ENCODE peak calls at places on chromosomes 13 and 19, in six cellular contexts. I is cardiac muscle cell; Z is right lobe of liver; K is gastrocnemius medialis; B is naive thymus-derived CD4-positive, alpha-beta T cell; P is lower lobe of right lung. R is an unnamed sample. For H3K4me1 and H3K27me3, the result is how much of the 10 kb centered on the place peaks cover.

GRCh38 chr13:51999525-51999924 is 11.7 kb downstream of the ATP7B start:
- DNase-seq in B (no peak), K (peak), I (no peak), Z (peak), P (peak), R (peak)

GRCh38 chr13:100533588-100534041 is 55.0 kb downstream of the GGACT start:
- DNase-seq in P (peak), I (no peak), K (no peak), B (no peak), Z (peak), R (no peak)

GRCh38 chr19:2280633-2281264 is 1.2 kb downstream of the PEAK3 start:
- DNase-seq in I (no peak), K (no peak), Z (no peak), B (no peak), P (no peak), R (no peak)

GRCh38 chr19:33580645-33581037 is 41.1 kb upstream of the CHST8 start:
- DNase-seq in P (no peak), I (no peak), Z (no peak), K (no peak), B (no peak), R (no peak)

GRCh38 chr13:77521595-77522367 is 13.7 kb upstream of the SCEL start:
- DNase-seq in K (no peak), Z (no peak), P (peak), B (no peak), I (no peak), R (no peak)

GRCh38 chr19:35528218-35529038 is at the start of gene SBSN:
- DNase-seq in K (no peak), P (no peak), I (no peak), B (no peak), Z (no peak), R (no peak)

GRCh38 chr13:39835253-39835652 is 179.8 kb downstream of the COG6 start:
- DNase-seq in Z (no peak), I (no peak), P (no peak), B (no peak), K (no peak), R (no peak)

GRCh38 chr13:103349664-103350063 is 283.4 kb upstream of the SLC10A2 start:
- DNase-seq in I (peak), P (no peak), K (no peak), B (no peak), Z (no peak), R (no peak)

GRCh38 chr19:2474232-2475017 is 1.5 kb upstream of the GADD45B start:
- DNase-seq in I (peak), P (peak), B (peak), Z (peak), K (peak), R (peak)

GRCh38 chr19:4256563-4256962 is 9.7 kb downstream of the YJU2 start:
- DNase-seq in Z (no peak), K (no peak), P (no peak), B (no peak), I (no peak), R (no peak)

GRCh38 chr13:71867101-71867814 is at the start of gene DACH1:
- DNase-seq in I (peak), P (peak), B (peak), K (no peak), Z (peak), R (peak)

GRCh38 chr13:53112522-53112921 is 83.9 kb downstream of the OLFM4 start:
- DNase-seq in B (no peak), K (no peak), I (peak), P (no peak), Z (no peak), R (no peak)

GRCh38 chr19:4310247-4311121 is 6.1 kb downstream of the FSD1 start:
- DNase-seq in Z (no peak), I (no peak), K (no peak), P (no peak), B (no peak), R (no peak)

GRCh38 chr13:109840201-109840892 is 54.0 kb upstream of the IRS2 start:
- DNase-seq in Z (no peak), I (no peak), P (no peak), K (no peak), B (no peak), R (no peak)

GRCh38 chr19:35557539-35558399 is 5.7 kb downstream of the ATP4A start:
- DNase-seq in B (peak), Z (no peak), P (peak), I (peak), K (no peak), R (peak)

GRCh38 chr19:30667746-30668145 is 295.6 kb downstream of the ZNF536 start:
- DNase-seq in I (no peak), K (no peak), B (no peak), P (no peak), Z (no peak), R (no peak)

GRCh38 chr13:102678339-102679122 is 16.3 kb downstream of the METTL21C start:
- DNase-seq in P (no peak), I (no peak), B (no peak), K (no peak), Z (no peak), R (no peak)

GRCh38 chr13:102318233-102318632 is 83.6 kb downstream of the FGF14 start:
- DNase-seq in K (no peak), P (no peak), B (no peak), Z (no peak), I (no peak), R (no peak)

GRCh38 chr13:67299731-67300130 is 69.6 kb upstream of the PCDH9 start:
- DNase-seq in P (no peak), B (no peak), Z (no peak), K (no peak), I (no peak), R (no peak)

GRCh38 chr13:34793301-34793700 is 148.8 kb upstream of the NBEA start:
- DNase-seq in P (no peak), B (no peak), Z (no peak), I (no peak), K (no peak), R (no peak)

GRCh38 chr19:12597594-12597993 is 13.0 kb downstream of the ZNF490 start:
- DNase-seq in I (no peak), B (no peak), K (no peak), Z (peak), P (no peak), R (no peak)

GRCh38 chr19:12596485-12596884 is 14.1 kb downstream of the ZNF490 start:
- DNase-seq in Z (peak), K (no peak), P (no peak), B (no peak), I (no peak), R (no peak)

GRCh38 chr19:12596927-12597548 is 13.6 kb downstream of the ZNF490 start:
- DNase-seq in I (no peak), P (peak), K (no peak), Z (peak), B (no peak), R (no peak)
- H3K4me1 ChIP-seq in I (under half), P (under half), K (under half), Z (under half), B (under half), R (under half)

DNA sequence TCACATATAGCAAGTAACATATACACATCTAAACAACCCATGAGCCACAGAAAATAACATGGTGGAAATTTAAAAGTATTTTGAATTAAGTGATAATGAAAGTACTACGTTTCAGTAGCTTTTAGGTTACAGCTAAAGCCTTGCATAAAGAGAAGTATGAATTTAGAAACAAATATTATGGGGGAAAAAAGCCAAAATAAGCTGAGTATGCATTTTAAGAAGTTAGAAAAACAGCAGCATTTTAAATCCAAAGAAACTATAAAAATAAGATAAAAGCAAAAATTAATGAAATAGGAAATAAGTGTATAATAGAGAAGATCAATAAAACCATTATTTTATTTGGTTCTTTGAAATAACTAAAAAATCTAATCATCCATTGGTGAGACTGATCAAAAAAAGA is 89.8 kb upstream of the ARHGEF7 start:
- DNase-seq in Z (no peak), K (no peak), P (no peak), B (no peak), I (no peak), R (no peak)
- H3K27ac ChIP-seq in Z (no peak), K (no peak), P (no peak), B (no peak), I (no peak), R (no peak)

GRCh38 chr19:55171440-55171839 is 5.0 kb upstream of the DNAAF3 start:
- DNase-seq in P (no peak), I (no peak), K (no peak), B (no peak), Z (no peak), R (no peak)

GRCh38 chr19:55173717-55174409 is 6.2 kb downstream of the SYT5 start:
- DNase-seq in P (no peak), B (peak), I (peak), Z (peak), K (no peak), R (no peak)

GRCh38 chr19:55173186-55173716 is 6.8 kb upstream of the DNAAF3 start:
- DNase-seq in K (no peak), P (no peak), B (no peak), Z (no peak), I (no peak), R (no peak)

GRCh38 chr19:55174425-55175116 is 5.5 kb downstream of the SYT5 start:
- DNase-seq in P (no peak), Z (no peak), K (no peak), I (no peak), B (no peak), R (no peak)

GRCh38 chr19:55172741-55173140 is 6.3 kb upstream of the DNAAF3 start:
- DNase-seq in P (no peak), B (no peak), K (no peak), Z (no peak), I (no peak), R (no peak)
- H3K27me3 ChIP-seq in P (half or more), B (under half), K (half or more), Z (under half), I (half or more), R (under half)

DNA sequence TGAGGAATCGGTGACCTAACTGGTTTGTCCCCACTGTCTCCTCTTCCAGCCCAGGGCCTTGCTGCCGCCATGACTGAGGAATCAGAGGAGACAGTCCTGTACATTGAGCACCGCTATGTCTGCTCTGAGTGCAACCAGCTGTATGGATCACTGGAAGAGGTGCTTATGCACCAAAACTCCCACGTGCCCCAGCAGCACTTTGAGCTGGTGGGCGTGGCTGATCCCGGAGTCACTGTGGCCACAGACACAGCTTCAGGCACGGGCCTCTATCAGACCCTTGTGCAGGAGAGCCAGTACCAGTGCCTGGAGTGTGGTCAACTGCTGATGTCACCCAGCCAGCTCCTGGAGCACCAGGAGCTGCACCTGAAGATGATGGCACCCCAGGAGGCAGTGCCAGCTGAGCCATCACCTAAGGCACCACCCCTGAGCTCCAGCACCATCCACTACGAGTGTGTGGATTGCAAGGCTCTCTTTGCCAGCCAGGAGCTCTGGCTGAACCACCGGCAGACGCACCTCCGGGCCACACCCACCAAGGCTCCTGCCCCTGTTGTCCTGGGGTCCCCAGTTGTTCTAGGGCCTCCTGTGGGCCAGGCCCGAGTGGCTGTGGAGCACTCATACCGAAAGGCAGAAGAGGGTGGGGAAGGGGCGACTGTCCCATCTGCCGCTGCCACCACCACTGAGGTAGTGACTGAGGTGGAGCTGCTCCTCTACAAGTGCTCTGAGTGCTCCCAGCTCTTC is 2.7 kb downstream of the ZNF574 start:
- DNase-seq in I (no peak), K (no peak), P (no peak), Z (no peak), B (no peak), R (peak)
- H3K4me1 ChIP-seq in I (under half), K (under half), P (under half), Z (under half), B (under half), R (under half)

GRCh38 chr19:38402623-38402966 is 298 bp upstream of the FAM98C start:
- DNase-seq in P (no peak), Z (no peak), I (no peak), K (no peak), B (no peak), R (no peak)
- H3K27ac ChIP-seq in P (peak), Z (no peak), I (no peak), K (peak), B (peak), R (peak)

DNA sequence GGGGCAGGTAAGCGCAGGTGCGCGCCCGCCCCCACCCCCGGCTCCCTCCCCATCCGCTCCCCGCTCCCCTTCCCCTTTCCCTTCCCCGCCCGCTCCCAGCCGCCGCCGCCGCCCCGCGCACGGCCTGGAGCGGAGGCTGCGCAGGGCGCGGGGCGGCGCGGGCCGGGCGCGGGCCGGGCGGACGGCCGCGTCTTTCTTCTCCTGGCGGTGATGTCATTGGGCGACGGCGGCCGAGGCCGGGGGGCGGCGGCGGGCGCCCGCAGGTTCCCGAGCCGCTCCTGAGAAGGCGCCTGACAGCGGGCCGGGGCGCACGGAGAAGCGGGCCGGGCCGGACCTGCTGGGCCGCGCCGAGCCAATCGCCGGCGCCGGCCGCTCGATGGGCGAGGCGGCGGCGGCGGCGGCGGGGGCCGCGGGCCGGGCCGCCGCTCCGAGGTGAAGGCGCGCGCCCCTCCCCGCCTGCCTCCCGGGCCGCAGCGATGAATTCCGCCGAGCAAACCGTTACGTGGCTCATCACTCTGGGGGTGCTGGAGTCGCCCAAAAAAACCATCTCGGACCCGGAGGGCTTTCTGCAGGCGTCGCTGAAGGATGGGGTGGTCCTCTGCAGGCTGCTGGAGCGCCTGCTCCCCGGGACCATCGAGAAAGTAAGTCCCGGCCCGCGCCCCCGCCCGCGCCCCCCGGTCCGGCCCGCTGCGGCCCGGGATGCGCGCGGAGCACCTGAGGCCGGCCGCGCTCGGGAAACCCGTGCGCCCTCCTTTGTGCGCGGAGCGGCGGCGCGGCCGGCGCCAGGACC is at the start of gene ARHGEF7:
- DNase-seq in P (no peak), I (peak), K (no peak), B (no peak), Z (no peak), R (no peak)
- H3K27me3 ChIP-seq in P (under half), I (half or more), K (under half), B (under half), Z (under half), R (under half)

DNA sequence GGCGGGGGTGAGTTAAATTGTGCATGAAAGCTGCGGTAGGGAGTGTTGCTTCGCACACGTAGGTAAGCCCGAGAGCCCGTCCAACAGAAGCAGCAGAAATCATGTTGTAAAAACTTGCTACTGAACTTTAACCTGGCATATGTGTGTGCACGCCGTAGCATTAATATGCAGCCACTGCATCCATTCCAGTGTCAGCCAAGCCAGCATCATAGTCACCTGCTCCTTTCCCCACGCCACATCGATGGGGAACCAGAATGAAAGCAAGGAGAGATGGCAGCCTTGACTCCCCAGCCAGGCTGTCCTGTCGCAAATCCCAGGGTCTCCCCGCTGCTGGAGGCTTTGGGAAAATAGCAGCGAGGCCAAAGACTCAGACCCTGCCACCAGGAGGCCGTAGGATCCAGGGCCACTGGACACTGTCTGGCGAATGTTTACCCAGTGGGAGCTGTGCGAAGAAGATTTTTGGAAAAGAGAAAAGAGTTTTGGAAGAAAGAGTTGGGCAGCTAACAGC is 48.5 kb upstream of the RANBP3 start:
- DNase-seq in K (no peak), I (no peak), Z (peak), B (no peak), P (peak), R (peak)
- H3K4me1 ChIP-seq in K (under half), I (under half), Z (under half), B (under half), P (under half), R (under half)